ENCODE peak calls at places on chromosomes 11 and 22, in four cellular contexts. One of them, this sample, is unnamed.

GRCh38 chr11:2386591-2386990 is 9.5 kb downstream of the CD81 start:
- DNase-seq in lower lobe of right lung: no peak
- DNase-seq in NB4: no peak
- DNase-seq in RWPE1: no peak
- DNase-seq in this sample: no peak

GRCh38 chr22:35913925-35914324 is 114.7 kb downstream of the RBFOX2 start:
- DNase-seq in NB4: no peak
- DNase-seq in RWPE1: no peak
- DNase-seq in lower lobe of right lung: no peak
- DNase-seq in this sample: no peak

GRCh38 chr11:120432056-120433018 is 79.2 kb upstream of the GRIK4 start:
- DNase-seq in NB4: peak
- DNase-seq in RWPE1: peak
- DNase-seq in lower lobe of right lung: no peak
- DNase-seq in this sample: no peak

GRCh38 chr11:4187055-4187988 is 92.7 kb downstream of the RRM1 start:
- DNase-seq in NB4: peak
- DNase-seq in RWPE1: peak
- DNase-seq in lower lobe of right lung: peak
- DNase-seq in this sample: peak

GRCh38 chr11:100719809-100720221 is 32.7 kb downstream of the ARHGAP42 start:
- DNase-seq in RWPE1: peak
- DNase-seq in NB4: no peak
- DNase-seq in lower lobe of right lung: no peak
- DNase-seq in this sample: no peak

GRCh38 chr11:62925745-62926668 is 4.8 kb upstream of the CHRM1 start:
- DNase-seq in lower lobe of right lung: no peak
- DNase-seq in NB4: no peak
- DNase-seq in RWPE1: no peak
- DNase-seq in this sample: no peak

GRCh38 chr22:38176170-38176741 is 5.4 kb downstream of the PLA2G6 start:
- DNase-seq in lower lobe of right lung: peak
- DNase-seq in RWPE1: no peak
- DNase-seq in NB4: no peak
- DNase-seq in this sample: no peak

GRCh38 chr11:132631956-132632355 is 900.3 kb downstream of the OPCML start:
- DNase-seq in lower lobe of right lung: no peak
- DNase-seq in NB4: no peak
- DNase-seq in RWPE1: no peak
- DNase-seq in this sample: no peak

GRCh38 chr11:85626496-85626895 is 648 bp downstream of the DLG2 start:
- DNase-seq in NB4: no peak
- DNase-seq in RWPE1: no peak
- DNase-seq in lower lobe of right lung: no peak
- DNase-seq in this sample: no peak

GRCh38 chr22:45696227-45696626 is 24.6 kb downstream of the ATXN10 start:
- DNase-seq in lower lobe of right lung: no peak
- DNase-seq in RWPE1: no peak
- DNase-seq in NB4: peak
- DNase-seq in this sample: no peak

GRCh38 chr11:7353100-7353499 is 101.4 kb downstream of the SYT9 start:
- DNase-seq in lower lobe of right lung: peak
- DNase-seq in NB4: peak
- DNase-seq in RWPE1: no peak
- DNase-seq in this sample: peak

GRCh38 chr11:128759168-128759567 is 65.3 kb downstream of the FLI1 start:
- DNase-seq in RWPE1: no peak
- DNase-seq in NB4: no peak
- DNase-seq in lower lobe of right lung: no peak
- DNase-seq in this sample: no peak

GRCh38 chr11:128756469-128756868 is 62.6 kb downstream of the FLI1 start:
- DNase-seq in NB4: no peak
- DNase-seq in RWPE1: no peak
- DNase-seq in lower lobe of right lung: no peak
- DNase-seq in this sample: no peak

GRCh38 chr11:128757886-128758612 is 64.2 kb downstream of the FLI1 start:
- DNase-seq in lower lobe of right lung: no peak
- DNase-seq in RWPE1: no peak
- DNase-seq in NB4: no peak
- DNase-seq in this sample: no peak

GRCh38 chr11:128759597-128759996 is 65.7 kb downstream of the FLI1 start:
- DNase-seq in NB4: no peak
- DNase-seq in RWPE1: no peak
- DNase-seq in lower lobe of right lung: no peak
- DNase-seq in this sample: no peak

GRCh38 chr11:128757235-128757711 is 63.4 kb downstream of the FLI1 start:
- DNase-seq in NB4: peak
- DNase-seq in lower lobe of right lung: peak
- DNase-seq in RWPE1: no peak
- DNase-seq in this sample: no peak
- TF ChIP-seq CTCF in NB4: peak
- TF ChIP-seq CTCF in lower lobe of right lung: peak
- TF ChIP-seq CTCF in RWPE1: no peak
- TF ChIP-seq CTCF in this sample: no peak

GRCh38 chr11:10688401-10688800 is 5.2 kb downstream of the IRAG1 start:
- DNase-seq in NB4: no peak
- DNase-seq in lower lobe of right lung: no peak
- DNase-seq in RWPE1: peak
- DNase-seq in this sample: no peak
- TF ChIP-seq CTCF in NB4: peak
- TF ChIP-seq CTCF in lower lobe of right lung: no peak
- TF ChIP-seq CTCF in RWPE1: no peak
- TF ChIP-seq CTCF in this sample: peak

DNA sequence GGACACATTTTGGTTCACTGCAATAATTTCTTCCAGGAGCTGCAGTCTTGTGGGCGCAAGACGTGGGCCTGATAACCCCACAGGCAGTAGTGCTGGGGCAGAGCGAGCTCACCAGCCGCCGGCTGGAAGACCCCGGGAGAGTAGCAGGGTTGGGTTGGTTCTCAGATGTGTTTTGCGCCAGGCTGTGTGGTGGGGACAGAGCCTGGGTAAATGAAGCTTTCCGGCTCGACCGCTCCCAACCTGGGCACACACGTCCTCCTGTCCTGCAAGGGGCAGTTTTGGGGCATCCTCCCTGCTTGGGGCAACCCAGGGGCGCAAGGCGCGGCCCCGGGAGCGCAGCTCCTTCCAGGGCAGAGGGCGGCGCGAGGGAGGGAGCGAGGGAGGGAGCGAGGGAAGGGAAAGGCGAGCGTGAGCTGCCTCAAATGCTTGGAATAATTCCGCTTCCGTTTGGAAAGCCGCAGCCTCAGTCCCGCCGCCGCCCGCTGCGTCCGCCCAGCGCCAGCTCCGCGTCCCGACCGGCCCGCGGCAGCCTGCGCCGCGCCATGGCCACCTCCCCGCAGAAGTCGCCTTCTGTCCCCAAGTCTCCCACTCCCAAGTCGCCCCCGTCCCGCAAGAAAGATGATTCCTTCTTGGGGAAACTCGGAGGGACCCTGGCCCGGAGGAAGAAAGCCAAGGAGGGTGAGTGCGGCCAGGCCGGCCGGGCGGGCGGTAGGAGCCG is at the start of gene PARVA:
- DNase-seq in RWPE1: peak
- DNase-seq in lower lobe of right lung: peak
- DNase-seq in NB4: no peak
- DNase-seq in this sample: peak
- TF ChIP-seq CTCF in RWPE1: no peak
- TF ChIP-seq CTCF in lower lobe of right lung: no peak
- TF ChIP-seq CTCF in NB4: no peak
- TF ChIP-seq CTCF in this sample: no peak

GRCh38 chr11:116211166-116211565 is 561.6 kb downstream of the BUD13 start:
- DNase-seq in lower lobe of right lung: no peak
- DNase-seq in NB4: no peak
- DNase-seq in RWPE1: no peak
- DNase-seq in this sample: no peak

GRCh38 chr11:116217006-116217405 is 555.8 kb downstream of the BUD13 start:
- DNase-seq in NB4: peak
- DNase-seq in RWPE1: no peak
- DNase-seq in lower lobe of right lung: peak
- DNase-seq in this sample: peak

GRCh38 chr11:116217441-116217840 is 555.3 kb downstream of the BUD13 start:
- DNase-seq in lower lobe of right lung: no peak
- DNase-seq in NB4: no peak
- DNase-seq in RWPE1: no peak
- DNase-seq in this sample: no peak

GRCh38 chr11:116219171-116219635 is 553.6 kb downstream of the BUD13 start:
- DNase-seq in lower lobe of right lung: no peak
- DNase-seq in RWPE1: no peak
- DNase-seq in NB4: no peak
- DNase-seq in this sample: no peak

GRCh38 chr11:116215471-116216113 is 557.2 kb downstream of the BUD13 start:
- DNase-seq in RWPE1: no peak
- DNase-seq in NB4: no peak
- DNase-seq in lower lobe of right lung: no peak
- DNase-seq in this sample: no peak
- TF ChIP-seq CTCF in RWPE1: no peak
- TF ChIP-seq CTCF in NB4: peak
- TF ChIP-seq CTCF in lower lobe of right lung: peak
- TF ChIP-seq CTCF in this sample: peak

DNA sequence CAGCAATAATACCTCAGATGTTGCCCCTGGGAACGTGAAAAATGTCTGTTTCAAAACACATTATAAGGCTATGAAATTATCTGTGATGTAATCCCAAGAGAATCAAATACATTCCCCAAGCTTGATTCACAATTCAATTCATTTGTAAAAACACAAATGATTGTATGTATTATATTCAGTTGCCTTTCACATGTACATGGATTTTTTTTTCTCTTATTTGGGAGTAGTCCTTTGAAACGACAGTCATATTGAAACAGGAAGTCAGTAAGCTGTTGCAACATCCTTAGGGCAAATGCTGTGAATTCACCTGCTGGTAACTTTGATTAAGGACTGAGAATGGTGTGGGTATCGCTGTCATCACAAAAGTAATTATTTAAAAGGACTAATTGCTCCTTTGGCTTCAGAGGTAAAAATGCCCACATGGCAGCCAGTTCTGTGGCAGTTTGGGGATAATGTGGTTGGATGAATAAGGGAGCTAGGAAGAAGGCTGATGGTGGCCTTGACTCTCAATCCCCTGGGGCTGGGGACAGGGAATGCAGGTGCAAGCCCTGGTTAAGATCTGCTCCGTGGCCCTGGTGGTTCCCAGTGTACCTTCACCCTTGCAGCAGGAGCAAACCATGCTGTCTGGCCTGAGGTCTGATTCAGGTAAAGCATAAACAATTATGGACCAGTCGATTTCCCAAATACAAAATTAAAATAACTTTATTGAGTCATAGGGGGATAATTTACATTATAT is 13.3 kb downstream of the EHF start:
- DNase-seq in RWPE1: no peak
- DNase-seq in lower lobe of right lung: no peak
- DNase-seq in NB4: peak
- DNase-seq in this sample: no peak
- TF ChIP-seq CTCF in RWPE1: no peak
- TF ChIP-seq CTCF in lower lobe of right lung: no peak
- TF ChIP-seq CTCF in NB4: no peak
- TF ChIP-seq CTCF in this sample: no peak

DNA sequence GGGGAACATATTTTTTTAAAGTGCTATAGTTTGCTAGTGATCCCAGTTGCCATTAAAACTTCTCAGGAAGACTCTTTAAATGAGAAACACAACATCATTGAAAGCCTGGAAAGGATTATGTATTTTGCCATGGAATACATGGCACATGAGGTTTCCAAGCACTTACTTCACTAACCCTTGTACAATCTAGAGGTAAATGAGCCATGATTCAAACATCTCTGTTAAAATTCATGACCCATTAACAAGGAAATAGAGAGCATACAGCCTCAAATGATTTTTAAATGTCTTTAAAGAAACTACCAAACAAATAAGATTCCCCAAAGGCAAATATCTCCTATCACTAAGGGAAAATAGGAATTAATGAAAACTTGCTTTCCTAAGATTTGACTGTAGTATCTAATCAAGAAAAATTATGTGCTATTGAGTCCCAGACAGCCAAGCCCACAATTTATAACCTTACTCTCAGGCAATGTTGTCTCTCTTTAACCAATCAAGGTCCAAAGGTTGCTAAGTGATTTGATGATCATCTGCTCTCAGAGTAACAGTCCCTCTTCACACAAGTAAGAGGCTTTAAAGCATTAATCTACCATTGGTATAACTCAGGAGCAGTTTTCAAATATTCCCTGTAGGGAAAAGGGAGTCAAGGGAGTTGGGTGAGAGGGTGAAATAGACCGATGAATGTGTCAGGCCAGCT is 92.0 kb upstream of the DDI1 start:
- DNase-seq in NB4: no peak
- DNase-seq in lower lobe of right lung: no peak
- DNase-seq in RWPE1: no peak
- DNase-seq in this sample: no peak
- TF ChIP-seq CTCF in NB4: no peak
- TF ChIP-seq CTCF in lower lobe of right lung: no peak
- TF ChIP-seq CTCF in RWPE1: no peak
- TF ChIP-seq CTCF in this sample: no peak

This sample was measured in glutamatergic neuron.